ENCODE peak calls at places on chromosome 5, in ten cellular contexts. C is hypothalamus; L is activated CD4-positive, alpha-beta T cell treated with anti-CD3 and anti-CD28 coated beads, Interleukin-2, amount 50 U/mL, for 4 hours; N is A172; I is transverse colon; K is foreskin fibroblast; Q is ELR; F is HFF-Myc; P is omental fat pad; R is activated naive CD4-positive, alpha-beta T cell. G is an unnamed sample.

GRCh38 chr5:91885291-91886265 is 502.5 kb upstream of the ARRDC3 start:
- DNase-seq in P (no peak), Q (peak), F (no peak), R (no peak), N (no peak), I (no peak), L (no peak), C (no peak), K (peak), G (no peak)

GRCh38 chr5:78553578-78553977 is 95.0 kb downstream of the LHFPL2 start:
- DNase-seq in N (no peak), R (no peak), C (no peak), F (no peak), K (no peak), P (no peak), I (no peak), L (no peak), Q (no peak), G (no peak)

GRCh38 chr5:61790678-61791077 is 458.6 kb downstream of the ZSWIM6 start:
- DNase-seq in L (no peak), R (no peak), Q (peak), I (peak), C (no peak), K (no peak), F (no peak), P (no peak), N (no peak), G (no peak)

GRCh38 chr5:76693141-76693540 is 22.8 kb upstream of the F2R start:
- DNase-seq in R (no peak), L (no peak), C (no peak), K (no peak), Q (no peak), P (no peak), N (no peak), F (no peak), I (no peak), G (no peak)

GRCh38 chr5:107526263-107526937 is 144.3 kb downstream of the EFNA5 start:
- DNase-seq in P (no peak), F (no peak), Q (no peak), R (no peak), L (no peak), K (peak), C (no peak), N (no peak), I (no peak), G (no peak)

GRCh38 chr5:168238422-168238821 is 53.0 kb upstream of the WWC1 start:
- DNase-seq in R (no peak), F (no peak), N (no peak), L (no peak), I (no peak), C (no peak), K (no peak), Q (peak), P (no peak), G (no peak)

GRCh38 chr5:56514246-56514645 is 281.1 kb upstream of the ANKRD55 start:
- DNase-seq in R (no peak), K (no peak), L (no peak), Q (no peak), F (no peak), P (no peak), I (no peak), C (no peak), N (no peak), G (no peak)

GRCh38 chr5:133499896-133500295 is 112.4 kb downstream of the FSTL4 start:
- DNase-seq in F (no peak), R (no peak), N (no peak), Q (no peak), C (no peak), L (no peak), I (peak), P (no peak), K (no peak), G (no peak)

GRCh38 chr5:122907238-122907637 is 61.8 kb downstream of the SNX24 start:
- DNase-seq in Q (peak), C (no peak), R (no peak), L (no peak), K (peak), P (no peak), N (peak), F (peak), I (no peak), G (no peak)

GRCh38 chr5:10856646-10857332 is 95.8 kb upstream of the DAP start:
- DNase-seq in C (peak), K (peak), N (peak), I (peak), R (no peak), Q (peak), L (no peak), P (peak), F (no peak), G (no peak)

GRCh38 chr5:4570047-4571015 is 569.8 kb upstream of the ADAMTS16 start:
- DNase-seq in C (no peak), N (peak), Q (no peak), I (no peak), K (no peak), F (no peak), L (no peak), P (no peak), R (no peak), G (no peak)

GRCh38 chr5:138631204-138631928 is 56.2 kb upstream of the HSPA9 start:
- DNase-seq in L (no peak), C (no peak), I (no peak), N (no peak), Q (no peak), R (no peak), P (no peak), F (no peak), K (no peak), G (no peak)

GRCh38 chr5:137604348-137605095 is 105.4 kb upstream of the SPOCK1 start:
- DNase-seq in I (no peak), L (no peak), Q (no peak), K (no peak), C (no peak), N (no peak), F (no peak), R (no peak), P (no peak), G (no peak)